ENCODE peak calls at places on chromosome 1, in eight cellular contexts. One of them, this sample, is unnamed.

GRCh38 chr1:232558974-232559373 is 71.0 kb downstream of the SIPA1L2 start:
- DNase-seq in heart left ventricle: no peak
- DNase-seq in AG08395: no peak
- DNase-seq in effector memory CD8-positive, alpha-beta T cell: no peak
- DNase-seq in amniotic stem cell: no peak
- DNase-seq in germinal center: no peak
- DNase-seq in activated CD4-positive, alpha-beta T cell treated with anti-CD3 and anti-CD28 coated beads for 1 hour: no peak
- DNase-seq in NCI-H69: peak; percentile 81
- DNase-seq in this sample: peak; percentile 16

GRCh38 chr1:52552236-52552504 is 722 bp downstream of the TUT4 start:
- DNase-seq in activated CD4-positive, alpha-beta T cell treated with anti-CD3 and anti-CD28 coated beads for 1 hour: peak; percentile 48
- DNase-seq in effector memory CD8-positive, alpha-beta T cell: peak; percentile 77
- DNase-seq in AG08395: peak; percentile 28
- DNase-seq in amniotic stem cell: peak; percentile 13
- DNase-seq in germinal center: peak; percentile 47
- DNase-seq in NCI-H69: peak; percentile 72
- DNase-seq in heart left ventricle: no peak
- DNase-seq in this sample: peak; percentile 38

GRCh38 chr1:115314111-115314510 is 23.9 kb downstream of the NGF start:
- DNase-seq in NCI-H69: no peak
- DNase-seq in AG08395: no peak
- DNase-seq in amniotic stem cell: no peak
- DNase-seq in effector memory CD8-positive, alpha-beta T cell: no peak
- DNase-seq in germinal center: no peak
- DNase-seq in heart left ventricle: no peak
- DNase-seq in activated CD4-positive, alpha-beta T cell treated with anti-CD3 and anti-CD28 coated beads for 1 hour: no peak
- DNase-seq in this sample: no peak

GRCh38 chr1:228166170-228166936 is 749 bp downstream of the IBA57 start:
- DNase-seq in heart left ventricle: peak; percentile 79
- DNase-seq in AG08395: peak; percentile 78
- DNase-seq in germinal center: peak; percentile 62
- DNase-seq in effector memory CD8-positive, alpha-beta T cell: peak; percentile 67
- DNase-seq in amniotic stem cell: peak; percentile 37
- DNase-seq in activated CD4-positive, alpha-beta T cell treated with anti-CD3 and anti-CD28 coated beads for 1 hour: no peak
- DNase-seq in NCI-H69: peak; percentile 60
- DNase-seq in this sample: peak; percentile 61

GRCh38 chr1:97668945-97669344 is 251.9 kb downstream of the DPYD start:
- DNase-seq in effector memory CD8-positive, alpha-beta T cell: no peak
- DNase-seq in amniotic stem cell: no peak
- DNase-seq in activated CD4-positive, alpha-beta T cell treated with anti-CD3 and anti-CD28 coated beads for 1 hour: no peak
- DNase-seq in AG08395: peak; percentile 35
- DNase-seq in NCI-H69: peak; percentile 25
- DNase-seq in germinal center: peak; percentile 2
- DNase-seq in heart left ventricle: no peak
- DNase-seq in this sample: peak; percentile 31

GRCh38 chr1:150543500-150544143 is 5.6 kb upstream of the ADAMTSL4 start:
- DNase-seq in activated CD4-positive, alpha-beta T cell treated with anti-CD3 and anti-CD28 coated beads for 1 hour: no peak
- DNase-seq in effector memory CD8-positive, alpha-beta T cell: no peak
- DNase-seq in heart left ventricle: no peak
- DNase-seq in NCI-H69: peak; percentile 95
- DNase-seq in amniotic stem cell: no peak
- DNase-seq in germinal center: no peak
- DNase-seq in AG08395: peak; percentile 40
- DNase-seq in this sample: no peak

GRCh38 chr1:119740261-119740660 is 28.4 kb downstream of the HMGCS2 start:
- DNase-seq in AG08395: no peak
- DNase-seq in heart left ventricle: no peak
- DNase-seq in activated CD4-positive, alpha-beta T cell treated with anti-CD3 and anti-CD28 coated beads for 1 hour: no peak
- DNase-seq in NCI-H69: no peak
- DNase-seq in germinal center: no peak
- DNase-seq in amniotic stem cell: no peak
- DNase-seq in effector memory CD8-positive, alpha-beta T cell: no peak
- DNase-seq in this sample: no peak

GRCh38 chr1:165524639-165525038 is 19.2 kb upstream of the LRRC52 start:
- DNase-seq in germinal center: no peak
- DNase-seq in AG08395: no peak
- DNase-seq in amniotic stem cell: no peak
- DNase-seq in heart left ventricle: no peak
- DNase-seq in activated CD4-positive, alpha-beta T cell treated with anti-CD3 and anti-CD28 coated beads for 1 hour: no peak
- DNase-seq in effector memory CD8-positive, alpha-beta T cell: no peak
- DNase-seq in NCI-H69: no peak
- DNase-seq in this sample: no peak

GRCh38 chr1:86085741-86086411 is 70.7 kb downstream of the COL24A1 start:
- DNase-seq in germinal center: no peak
- DNase-seq in heart left ventricle: no peak
- DNase-seq in AG08395: no peak
- DNase-seq in effector memory CD8-positive, alpha-beta T cell: no peak
- DNase-seq in NCI-H69: no peak
- DNase-seq in activated CD4-positive, alpha-beta T cell treated with anti-CD3 and anti-CD28 coated beads for 1 hour: no peak
- DNase-seq in amniotic stem cell: no peak
- DNase-seq in this sample: no peak

GRCh38 chr1:39205102-39205780 is 746 bp downstream of the MACF1 start:
- DNase-seq in germinal center: no peak
- DNase-seq in activated CD4-positive, alpha-beta T cell treated with anti-CD3 and anti-CD28 coated beads for 1 hour: peak; percentile 57
- DNase-seq in effector memory CD8-positive, alpha-beta T cell: peak; percentile 26
- DNase-seq in amniotic stem cell: peak; percentile 30
- DNase-seq in NCI-H69: no peak
- DNase-seq in AG08395: peak; percentile 64
- DNase-seq in heart left ventricle: peak; percentile 67
- DNase-seq in this sample: peak; percentile 75

GRCh38 chr1:84078108-84078823 is 65.8 kb upstream of the PRKACB start:
- DNase-seq in activated CD4-positive, alpha-beta T cell treated with anti-CD3 and anti-CD28 coated beads for 1 hour: no peak
- DNase-seq in AG08395: peak; percentile 19
- DNase-seq in NCI-H69: peak; percentile 71
- DNase-seq in amniotic stem cell: no peak
- DNase-seq in heart left ventricle: no peak
- DNase-seq in effector memory CD8-positive, alpha-beta T cell: no peak
- DNase-seq in germinal center: peak; percentile 43
- DNase-seq in this sample: peak; percentile 68

GRCh38 chr1:39076127-39076798 is 50.1 kb downstream of the NDUFS5 start:
- DNase-seq in activated CD4-positive, alpha-beta T cell treated with anti-CD3 and anti-CD28 coated beads for 1 hour: no peak
- DNase-seq in amniotic stem cell: no peak
- DNase-seq in AG08395: peak; percentile 12
- DNase-seq in NCI-H69: no peak
- DNase-seq in effector memory CD8-positive, alpha-beta T cell: no peak
- DNase-seq in germinal center: no peak
- DNase-seq in heart left ventricle: peak; percentile 83
- DNase-seq in this sample: peak; percentile 56

GRCh38 chr1:228438266-228438665 is 21.6 kb upstream of the TRIM17 start:
- DNase-seq in AG08395: no peak
- DNase-seq in NCI-H69: no peak
- DNase-seq in amniotic stem cell: no peak
- DNase-seq in germinal center: no peak
- DNase-seq in effector memory CD8-positive, alpha-beta T cell: no peak
- DNase-seq in activated CD4-positive, alpha-beta T cell treated with anti-CD3 and anti-CD28 coated beads for 1 hour: no peak
- DNase-seq in heart left ventricle: no peak
- DNase-seq in this sample: no peak

GRCh38 chr1:222829868-222830267 is 15.0 kb downstream of the DISP1 start:
- DNase-seq in NCI-H69: peak; percentile 43
- DNase-seq in activated CD4-positive, alpha-beta T cell treated with anti-CD3 and anti-CD28 coated beads for 1 hour: no peak
- DNase-seq in heart left ventricle: no peak
- DNase-seq in AG08395: peak; percentile 24
- DNase-seq in germinal center: no peak
- DNase-seq in amniotic stem cell: no peak
- DNase-seq in effector memory CD8-positive, alpha-beta T cell: no peak
- DNase-seq in this sample: no peak

This sample was measured in Daoy.